ENCODE peak calls at places on chromosome 1, in ten cellular contexts. One of them, this sample, is unnamed.

GRCh38 chr1:110610084-110610483 is 3.9 kb upstream of the KCNA2 start:
- DNase-seq in OCI-M1: no peak
- DNase-seq in DMS79: no peak
- DNase-seq in effector memory CD4-positive, alpha-beta T cell: no peak
- DNase-seq in Panc1: no peak
- DNase-seq in suprapubic skin: peak; percentile 26
- DNase-seq in T-helper 2 cell: no peak
- DNase-seq in Peyer's patch: no peak
- DNase-seq in brain microvascular endothelial cell: no peak
- DNase-seq in putamen: no peak
- DNase-seq in this sample: no peak

GRCh38 chr1:172134087-172134731 is 286.3 kb upstream of the C1orf105 start:
- DNase-seq in suprapubic skin: no peak
- DNase-seq in brain microvascular endothelial cell: no peak
- DNase-seq in T-helper 2 cell: peak; percentile 76
- DNase-seq in OCI-M1: no peak
- DNase-seq in Panc1: no peak
- DNase-seq in putamen: no peak
- DNase-seq in effector memory CD4-positive, alpha-beta T cell: no peak
- DNase-seq in DMS79: no peak
- DNase-seq in Peyer's patch: no peak
- DNase-seq in this sample: no peak

GRCh38 chr1:147497826-147498225 is 43.5 kb upstream of the BCL9 start:
- DNase-seq in OCI-M1: no peak
- DNase-seq in Peyer's patch: no peak
- DNase-seq in T-helper 2 cell: no peak
- DNase-seq in DMS79: no peak
- DNase-seq in putamen: no peak
- DNase-seq in suprapubic skin: no peak
- DNase-seq in effector memory CD4-positive, alpha-beta T cell: no peak
- DNase-seq in brain microvascular endothelial cell: no peak
- DNase-seq in Panc1: no peak
- DNase-seq in this sample: no peak

GRCh38 chr1:40251456-40251855 is 3.7 kb downstream of the TMCO2 start:
- DNase-seq in effector memory CD4-positive, alpha-beta T cell: no peak
- DNase-seq in Peyer's patch: no peak
- DNase-seq in brain microvascular endothelial cell: no peak
- DNase-seq in T-helper 2 cell: no peak
- DNase-seq in suprapubic skin: no peak
- DNase-seq in OCI-M1: no peak
- DNase-seq in DMS79: no peak
- DNase-seq in putamen: no peak
- DNase-seq in Panc1: no peak
- DNase-seq in this sample: no peak

GRCh38 chr1:18970762-18971161 is 14.3 kb upstream of the IFFO2 start:
- DNase-seq in brain microvascular endothelial cell: no peak
- DNase-seq in Panc1: no peak
- DNase-seq in DMS79: no peak
- DNase-seq in putamen: no peak
- DNase-seq in suprapubic skin: no peak
- DNase-seq in Peyer's patch: no peak
- DNase-seq in OCI-M1: no peak
- DNase-seq in effector memory CD4-positive, alpha-beta T cell: no peak
- DNase-seq in T-helper 2 cell: no peak
- DNase-seq in this sample: no peak

GRCh38 chr1:101364370-101365120 is 127.7 kb downstream of the S1PR1 start:
- DNase-seq in Panc1: no peak
- DNase-seq in T-helper 2 cell: no peak
- DNase-seq in brain microvascular endothelial cell: no peak
- DNase-seq in effector memory CD4-positive, alpha-beta T cell: no peak
- DNase-seq in DMS79: no peak
- DNase-seq in suprapubic skin: no peak
- DNase-seq in OCI-M1: no peak
- DNase-seq in putamen: no peak
- DNase-seq in Peyer's patch: no peak
- DNase-seq in this sample: no peak

GRCh38 chr1:20233394-20233793 is 47.1 kb upstream of the PLA2G2C start:
- DNase-seq in putamen: no peak
- DNase-seq in OCI-M1: peak; percentile 64
- DNase-seq in suprapubic skin: no peak
- DNase-seq in brain microvascular endothelial cell: peak; percentile 2
- DNase-seq in Panc1: no peak
- DNase-seq in Peyer's patch: no peak
- DNase-seq in DMS79: no peak
- DNase-seq in effector memory CD4-positive, alpha-beta T cell: no peak
- DNase-seq in T-helper 2 cell: peak; percentile 27
- DNase-seq in this sample: no peak

GRCh38 chr1:239997160-239997514 is 94.5 kb upstream of the FMN2 start:
- DNase-seq in effector memory CD4-positive, alpha-beta T cell: no peak
- DNase-seq in DMS79: no peak
- DNase-seq in T-helper 2 cell: no peak
- DNase-seq in Panc1: no peak
- DNase-seq in putamen: no peak
- DNase-seq in suprapubic skin: no peak
- DNase-seq in OCI-M1: no peak
- DNase-seq in brain microvascular endothelial cell: no peak
- DNase-seq in Peyer's patch: no peak
- DNase-seq in this sample: no peak

GRCh38 chr1:224879404-224879803 is 50.1 kb upstream of the DNAH14 start:
- DNase-seq in OCI-M1: peak; percentile 36
- DNase-seq in putamen: no peak
- DNase-seq in Peyer's patch: no peak
- DNase-seq in effector memory CD4-positive, alpha-beta T cell: no peak
- DNase-seq in Panc1: no peak
- DNase-seq in suprapubic skin: no peak
- DNase-seq in T-helper 2 cell: no peak
- DNase-seq in brain microvascular endothelial cell: peak; percentile 36
- DNase-seq in DMS79: no peak
- DNase-seq in this sample: peak; percentile 87